ENCODE peak calls at places on chromosomes 7 and 10, in seven cellular contexts. One of them, this sample, is unnamed.

GRCh38 chr7:73622909-73623797 is 1.2 kb downstream of the MLXIPL start:
- DNase-seq in fibroblast of pulmonary artery: peak; percentile 23
- DNase-seq in cardiac muscle cell: peak; percentile 62
- DNase-seq in tibial artery: peak; percentile 69
- DNase-seq in sigmoid colon: peak; percentile 81
- DNase-seq in heart left ventricle: peak; percentile 59
- DNase-seq in astrocyte of the cerebellum: no peak
- DNase-seq in this sample: no peak

GRCh38 chr10:16843252-16843870 is 26.1 kb upstream of the RSU1 start:
- DNase-seq in fibroblast of pulmonary artery: peak; percentile 89
- DNase-seq in cardiac muscle cell: peak; percentile 87
- DNase-seq in tibial artery: no peak
- DNase-seq in sigmoid colon: no peak
- DNase-seq in heart left ventricle: no peak
- DNase-seq in astrocyte of the cerebellum: peak; percentile 79
- DNase-seq in this sample: peak; percentile 82

GRCh38 chr7:47281966-47282643 is 299.8 kb downstream of the TNS3 start:
- DNase-seq in fibroblast of pulmonary artery: no peak
- DNase-seq in cardiac muscle cell: no peak
- DNase-seq in tibial artery: no peak
- DNase-seq in sigmoid colon: peak; percentile 48
- DNase-seq in heart left ventricle: no peak
- DNase-seq in astrocyte of the cerebellum: no peak
- DNase-seq in this sample: no peak

GRCh38 chr10:119859422-119860258 is 13.0 kb downstream of the MCMBP start:
- DNase-seq in fibroblast of pulmonary artery: peak; percentile 75
- DNase-seq in cardiac muscle cell: peak; percentile 65
- DNase-seq in tibial artery: no peak
- DNase-seq in sigmoid colon: no peak
- DNase-seq in heart left ventricle: no peak
- DNase-seq in astrocyte of the cerebellum: peak; percentile 59
- DNase-seq in this sample: peak; percentile 69

GRCh38 chr7:115654384-115655181 is 376.0 kb downstream of the TFEC start:
- DNase-seq in fibroblast of pulmonary artery: no peak
- DNase-seq in cardiac muscle cell: no peak
- DNase-seq in tibial artery: no peak
- DNase-seq in sigmoid colon: no peak
- DNase-seq in heart left ventricle: no peak
- DNase-seq in astrocyte of the cerebellum: no peak
- DNase-seq in this sample: no peak

GRCh38 chr10:88792656-88793055 is 9.9 kb upstream of the LIPM start:
- DNase-seq in fibroblast of pulmonary artery: peak; percentile 79
- DNase-seq in cardiac muscle cell: peak; percentile 85
- DNase-seq in tibial artery: peak; percentile 36
- DNase-seq in sigmoid colon: no peak
- DNase-seq in heart left ventricle: peak; percentile 38
- DNase-seq in astrocyte of the cerebellum: no peak
- DNase-seq in this sample: peak; percentile 75

GRCh38 chr7:69172357-69173098 is 425.7 kb upstream of the AUTS2 start:
- DNase-seq in fibroblast of pulmonary artery: no peak
- DNase-seq in cardiac muscle cell: no peak
- DNase-seq in tibial artery: no peak
- DNase-seq in sigmoid colon: no peak
- DNase-seq in heart left ventricle: no peak
- DNase-seq in astrocyte of the cerebellum: no peak
- DNase-seq in this sample: no peak

GRCh38 chr10:104297697-104298660 is 29.0 kb downstream of the GSTO2 start:
- DNase-seq in fibroblast of pulmonary artery: peak; percentile 59
- DNase-seq in cardiac muscle cell: peak; percentile 59
- DNase-seq in tibial artery: no peak
- DNase-seq in sigmoid colon: no peak
- DNase-seq in heart left ventricle: no peak
- DNase-seq in astrocyte of the cerebellum: peak; percentile 91
- DNase-seq in this sample: peak; percentile 51

GRCh38 chr10:120948889-120949382 is 97.8 kb downstream of the WDR11 start:
- DNase-seq in fibroblast of pulmonary artery: peak; percentile 71
- DNase-seq in cardiac muscle cell: peak; percentile 83
- DNase-seq in tibial artery: peak; percentile 47
- DNase-seq in sigmoid colon: peak; percentile 82
- DNase-seq in heart left ventricle: peak; percentile 79
- DNase-seq in astrocyte of the cerebellum: peak; percentile 39
- DNase-seq in this sample: peak; percentile 39

GRCh38 chr10:15585303-15585715 is 134.4 kb downstream of the ITGA8 start:
- DNase-seq in fibroblast of pulmonary artery: peak; percentile 59
- DNase-seq in cardiac muscle cell: peak; percentile 69
- DNase-seq in tibial artery: peak; percentile 52
- DNase-seq in sigmoid colon: no peak
- DNase-seq in heart left ventricle: peak; percentile 52
- DNase-seq in astrocyte of the cerebellum: no peak
- DNase-seq in this sample: peak; percentile 48

GRCh38 chr7:35549781-35550180 is 145.2 kb downstream of the HERPUD2 start:
- DNase-seq in fibroblast of pulmonary artery: no peak
- DNase-seq in cardiac muscle cell: no peak
- DNase-seq in tibial artery: no peak
- DNase-seq in sigmoid colon: no peak
- DNase-seq in heart left ventricle: no peak
- DNase-seq in astrocyte of the cerebellum: no peak
- DNase-seq in this sample: no peak

GRCh38 chr7:27640914-27641570 is 21.6 kb downstream of the HIBADH start:
- DNase-seq in fibroblast of pulmonary artery: peak; percentile 84
- DNase-seq in cardiac muscle cell: peak; percentile 76
- DNase-seq in tibial artery: no peak
- DNase-seq in sigmoid colon: no peak
- DNase-seq in heart left ventricle: peak; percentile 36
- DNase-seq in astrocyte of the cerebellum: no peak
- DNase-seq in this sample: peak; percentile 42

GRCh38 chr7:138729444-138729843 is 28.3 kb upstream of the SVOPL start:
- DNase-seq in fibroblast of pulmonary artery: no peak
- DNase-seq in cardiac muscle cell: no peak
- DNase-seq in tibial artery: no peak
- DNase-seq in sigmoid colon: no peak
- DNase-seq in heart left ventricle: no peak
- DNase-seq in astrocyte of the cerebellum: no peak
- DNase-seq in this sample: no peak

GRCh38 chr7:20784311-20785210 is 2.1 kb downstream of the SP8 start:
- DNase-seq in fibroblast of pulmonary artery: no peak
- DNase-seq in cardiac muscle cell: no peak
- DNase-seq in tibial artery: no peak
- DNase-seq in sigmoid colon: no peak
- DNase-seq in heart left ventricle: no peak
- DNase-seq in astrocyte of the cerebellum: no peak
- DNase-seq in this sample: no peak

GRCh38 chr7:128672927-128673517 is 930 bp downstream of the GARIN1A start:
- DNase-seq in fibroblast of pulmonary artery: peak; percentile 36
- DNase-seq in cardiac muscle cell: peak; percentile 37
- DNase-seq in tibial artery: no peak
- DNase-seq in sigmoid colon: no peak
- DNase-seq in heart left ventricle: no peak
- DNase-seq in astrocyte of the cerebellum: no peak
- DNase-seq in this sample: peak; percentile 34

GRCh38 chr7:142898377-142899235 is 13.1 kb upstream of the TRPV6 start:
- DNase-seq in fibroblast of pulmonary artery: no peak
- DNase-seq in cardiac muscle cell: no peak
- DNase-seq in tibial artery: no peak
- DNase-seq in sigmoid colon: no peak
- DNase-seq in heart left ventricle: no peak
- DNase-seq in astrocyte of the cerebellum: no peak
- DNase-seq in this sample: no peak

GRCh38 chr7:36015733-36016132 is 137.3 kb upstream of the EEPD1 start:
- DNase-seq in fibroblast of pulmonary artery: peak; percentile 34
- DNase-seq in cardiac muscle cell: no peak
- DNase-seq in tibial artery: no peak
- DNase-seq in sigmoid colon: no peak
- DNase-seq in heart left ventricle: no peak
- DNase-seq in astrocyte of the cerebellum: no peak
- DNase-seq in this sample: peak; percentile 33

GRCh38 chr10:116712499-116712898 is 29.9 kb downstream of the HSPA12A start:
- DNase-seq in fibroblast of pulmonary artery: no peak
- DNase-seq in cardiac muscle cell: no peak
- DNase-seq in tibial artery: no peak
- DNase-seq in sigmoid colon: peak; percentile 1
- DNase-seq in heart left ventricle: no peak
- DNase-seq in astrocyte of the cerebellum: no peak
- DNase-seq in this sample: no peak

GRCh38 chr10:116715396-116715795 is 27.0 kb downstream of the HSPA12A start:
- DNase-seq in fibroblast of pulmonary artery: no peak
- DNase-seq in cardiac muscle cell: no peak
- DNase-seq in tibial artery: no peak
- DNase-seq in sigmoid colon: no peak
- DNase-seq in heart left ventricle: no peak
- DNase-seq in astrocyte of the cerebellum: no peak
- DNase-seq in this sample: no peak

GRCh38 chr10:116715839-116716377 is 26.5 kb downstream of the HSPA12A start:
- DNase-seq in fibroblast of pulmonary artery: no peak
- DNase-seq in cardiac muscle cell: no peak
- DNase-seq in tibial artery: no peak
- DNase-seq in sigmoid colon: peak; percentile 48
- DNase-seq in heart left ventricle: no peak
- DNase-seq in astrocyte of the cerebellum: no peak
- DNase-seq in this sample: no peak

GRCh38 chr10:116716381-116716780 is 26.0 kb downstream of the HSPA12A start:
- DNase-seq in fibroblast of pulmonary artery: no peak
- DNase-seq in cardiac muscle cell: no peak
- DNase-seq in tibial artery: no peak
- DNase-seq in sigmoid colon: peak; percentile 67
- DNase-seq in heart left ventricle: peak; percentile 71
- DNase-seq in astrocyte of the cerebellum: no peak
- DNase-seq in this sample: no peak

DNA sequence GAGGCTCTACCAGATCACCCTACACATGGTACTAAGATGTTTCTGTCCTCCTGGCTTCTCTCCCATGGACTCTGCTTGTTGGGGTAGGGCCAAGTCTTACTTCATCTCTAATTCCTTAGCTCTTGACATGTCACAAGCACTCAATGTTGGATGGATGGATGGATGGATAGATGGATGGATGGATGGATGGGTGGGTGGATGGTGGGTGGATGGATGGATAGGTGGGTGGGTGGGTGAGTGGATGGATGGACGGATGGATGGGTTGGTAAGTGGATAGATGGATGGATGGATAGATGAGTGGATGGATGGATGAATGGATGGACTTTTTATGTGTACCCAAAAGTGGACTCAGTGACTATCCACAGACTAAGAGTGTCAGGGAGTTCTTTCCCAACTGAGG is 28.5 kb downstream of the HSPA12A start:
- DNase-seq in fibroblast of pulmonary artery: no peak
- DNase-seq in cardiac muscle cell: no peak
- DNase-seq in tibial artery: no peak
- DNase-seq in sigmoid colon: no peak
- DNase-seq in heart left ventricle: no peak
- DNase-seq in astrocyte of the cerebellum: no peak
- DNase-seq in this sample: no peak
- H3K4me3 ChIP-seq in fibroblast of pulmonary artery: no peak overlapping the region
- H3K4me3 ChIP-seq in cardiac muscle cell: no peak overlapping the region
- H3K4me3 ChIP-seq in tibial artery: no peak overlapping the region
- H3K4me3 ChIP-seq in sigmoid colon: no peak overlapping the region
- H3K4me3 ChIP-seq in heart left ventricle: no peak overlapping the region
- H3K4me3 ChIP-seq in astrocyte of the cerebellum: no peak overlapping the region
- H3K4me3 ChIP-seq in this sample: no peak overlapping the region

DNA sequence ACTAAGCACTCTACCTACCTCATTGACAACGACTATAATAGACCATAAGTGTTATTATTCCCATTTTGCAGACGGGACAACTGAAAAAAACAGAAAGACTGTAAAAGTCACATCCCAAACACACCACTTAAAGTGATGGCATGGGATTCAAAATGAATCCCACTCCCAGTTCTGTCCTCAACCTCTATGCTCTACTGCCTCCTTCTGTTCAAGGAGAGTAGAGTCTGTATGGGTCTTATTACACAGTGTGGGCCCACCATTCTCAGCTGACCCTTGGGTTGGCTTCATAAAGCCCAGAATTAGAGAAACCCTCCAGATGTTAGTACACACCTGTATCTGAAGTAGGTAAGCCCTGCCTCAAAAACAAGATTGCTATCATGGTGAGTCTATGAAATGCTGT is 102.2 kb downstream of the GRM8 start:
- DNase-seq in fibroblast of pulmonary artery: no peak
- DNase-seq in cardiac muscle cell: no peak
- DNase-seq in tibial artery: no peak
- DNase-seq in sigmoid colon: no peak
- DNase-seq in heart left ventricle: no peak
- DNase-seq in astrocyte of the cerebellum: no peak
- DNase-seq in this sample: no peak
- TF ChIP-seq CTCF in fibroblast of pulmonary artery: no peak
- TF ChIP-seq CTCF in cardiac muscle cell: no peak
- TF ChIP-seq CTCF in tibial artery: no peak
- TF ChIP-seq CTCF in sigmoid colon: no peak
- TF ChIP-seq CTCF in heart left ventricle: no peak
- TF ChIP-seq CTCF in astrocyte of the cerebellum: no peak
- TF ChIP-seq CTCF in this sample: no peak

GRCh38 chr7:24134535-24134934 is 149.5 kb upstream of the NPY start:
- DNase-seq in fibroblast of pulmonary artery: no peak
- DNase-seq in cardiac muscle cell: no peak
- DNase-seq in tibial artery: no peak
- DNase-seq in sigmoid colon: no peak
- DNase-seq in heart left ventricle: no peak
- DNase-seq in astrocyte of the cerebellum: no peak
- DNase-seq in this sample: no peak

GRCh38 chr7:24129597-24129996 is 154.4 kb upstream of the NPY start:
- DNase-seq in fibroblast of pulmonary artery: no peak
- DNase-seq in cardiac muscle cell: no peak
- DNase-seq in tibial artery: no peak
- DNase-seq in sigmoid colon: no peak
- DNase-seq in heart left ventricle: no peak
- DNase-seq in astrocyte of the cerebellum: peak; percentile 18
- DNase-seq in this sample: no peak

GRCh38 chr7:24135003-24135817 is 148.8 kb upstream of the NPY start:
- DNase-seq in fibroblast of pulmonary artery: no peak
- DNase-seq in cardiac muscle cell: no peak
- DNase-seq in tibial artery: no peak
- DNase-seq in sigmoid colon: no peak
- DNase-seq in heart left ventricle: no peak
- DNase-seq in astrocyte of the cerebellum: no peak
- DNase-seq in this sample: no peak

GRCh38 chr7:24137338-24137737 is 146.7 kb upstream of the NPY start:
- DNase-seq in fibroblast of pulmonary artery: no peak
- DNase-seq in cardiac muscle cell: no peak
- DNase-seq in tibial artery: no peak
- DNase-seq in sigmoid colon: no peak
- DNase-seq in heart left ventricle: no peak
- DNase-seq in astrocyte of the cerebellum: no peak
- DNase-seq in this sample: no peak

GRCh38 chr7:24133691-24134090 is 150.3 kb upstream of the NPY start:
- DNase-seq in fibroblast of pulmonary artery: no peak
- DNase-seq in cardiac muscle cell: no peak
- DNase-seq in tibial artery: no peak
- DNase-seq in sigmoid colon: no peak
- DNase-seq in heart left ventricle: no peak
- DNase-seq in astrocyte of the cerebellum: no peak
- DNase-seq in this sample: no peak
- H3K4me3 ChIP-seq in fibroblast of pulmonary artery: no peak overlapping the region
- H3K4me3 ChIP-seq in cardiac muscle cell: no peak overlapping the region
- H3K4me3 ChIP-seq in tibial artery: no peak overlapping the region
- H3K4me3 ChIP-seq in sigmoid colon: no peak overlapping the region
- H3K4me3 ChIP-seq in heart left ventricle: no peak overlapping the region
- H3K4me3 ChIP-seq in astrocyte of the cerebellum: no peak overlapping the region
- H3K4me3 ChIP-seq in this sample: no peak overlapping the region

GRCh38 chr10:89857399-89857798 is 156.0 kb downstream of the KIF20B start:
- DNase-seq in fibroblast of pulmonary artery: no peak
- DNase-seq in cardiac muscle cell: no peak
- DNase-seq in tibial artery: no peak
- DNase-seq in sigmoid colon: no peak
- DNase-seq in heart left ventricle: no peak
- DNase-seq in astrocyte of the cerebellum: no peak
- DNase-seq in this sample: peak; percentile 27

GRCh38 chr10:89852872-89853271 is 151.5 kb downstream of the KIF20B start:
- DNase-seq in fibroblast of pulmonary artery: no peak
- DNase-seq in cardiac muscle cell: no peak
- DNase-seq in tibial artery: no peak
- DNase-seq in sigmoid colon: no peak
- DNase-seq in heart left ventricle: no peak
- DNase-seq in astrocyte of the cerebellum: no peak
- DNase-seq in this sample: no peak

GRCh38 chr10:89853796-89854195 is 152.4 kb downstream of the KIF20B start:
- DNase-seq in fibroblast of pulmonary artery: no peak
- DNase-seq in cardiac muscle cell: no peak
- DNase-seq in tibial artery: no peak
- DNase-seq in sigmoid colon: no peak
- DNase-seq in heart left ventricle: no peak
- DNase-seq in astrocyte of the cerebellum: no peak
- DNase-seq in this sample: no peak
- TF ChIP-seq CTCF in fibroblast of pulmonary artery: peak; percentile 22
- TF ChIP-seq CTCF in cardiac muscle cell: peak; percentile 46
- TF ChIP-seq CTCF in tibial artery: no peak
- TF ChIP-seq CTCF in sigmoid colon: no peak
- TF ChIP-seq CTCF in heart left ventricle: no peak
- TF ChIP-seq CTCF in astrocyte of the cerebellum: peak; percentile 11
- TF ChIP-seq CTCF in this sample: peak; percentile 3